ENCODE peak calls at places on chromosomes 3 and 15, in six cellular contexts. X is A549; M is PC-9; A is mesenchymal stem cell; T is hepatocyte; F is effector memory CD4-positive, alpha-beta T cell. N is an unnamed sample.

GRCh38 chr3:78258798-78259197 is 1218.9 kb downstream of the ROBO2 start:
- DNase-seq in X (no peak), M (peak), A (peak), T (no peak), F (no peak), N (peak)

GRCh38 chr15:76384409-76384808 is 47.8 kb downstream of the ISL2 start:
- DNase-seq in X (no peak), M (no peak), A (no peak), T (no peak), F (no peak), N (no peak)

GRCh38 chr3:134039161-134039862 is 9.6 kb upstream of the SLCO2A1 start:
- DNase-seq in X (no peak), M (peak), A (no peak), T (peak), F (no peak), N (no peak)

GRCh38 chr15:79308874-79309273 is 2.0 kb upstream of the TMED3 start:
- DNase-seq in X (no peak), M (no peak), A (no peak), T (no peak), F (no peak), N (no peak)

GRCh38 chr15:41965441-41966413 is 6.6 kb downstream of the EHD4 start:
- DNase-seq in X (no peak), M (no peak), A (no peak), T (no peak), F (no peak), N (no peak)

GRCh38 chr3:49476563-49476962 is 6.5 kb downstream of the DAG1 start:
- DNase-seq in X (no peak), M (no peak), A (no peak), T (no peak), F (no peak), N (no peak)

GRCh38 chr15:99016680-99017321 is 9.2 kb upstream of the PGPEP1L start:
- DNase-seq in X (peak), M (peak), A (peak), T (no peak), F (no peak), N (no peak)

GRCh38 chr3:21694506-21694905 is 56.5 kb downstream of the ZNF385D start:
- DNase-seq in X (no peak), M (no peak), A (no peak), T (no peak), F (no peak), N (no peak)

GRCh38 chr3:87269723-87270122 is 6.7 kb downstream of the POU1F1 start:
- DNase-seq in X (no peak), M (no peak), A (no peak), T (no peak), F (no peak), N (no peak)

GRCh38 chr15:80456517-80457497 is 52.6 kb downstream of the ARNT2 start:
- DNase-seq in X (no peak), M (no peak), A (peak), T (peak), F (no peak), N (peak)

GRCh38 chr3:44568561-44568960 is 13.6 kb downstream of the ZKSCAN7 start:
- DNase-seq in X (no peak), M (no peak), A (peak), T (no peak), F (no peak), N (peak)

GRCh38 chr3:194322701-194323174 is 28.4 kb downstream of the CPN2 start:
- DNase-seq in X (peak), M (peak), A (peak), T (peak), F (no peak), N (peak)

GRCh38 chr3:32816439-32817194 is 1.2 kb upstream of the TRIM71 start:
- DNase-seq in X (peak), M (no peak), A (peak), T (peak), F (no peak), N (peak)

GRCh38 chr15:72968531-72968922 is 83.7 kb upstream of the NEO1 start:
- DNase-seq in X (peak), M (no peak), A (peak), T (peak), F (no peak), N (no peak)

GRCh38 chr15:63598467-63599400 is 1.5 kb downstream of the FBXL22 start:
- DNase-seq in X (no peak), M (no peak), A (peak), T (peak), F (no peak), N (no peak)

GRCh38 chr15:43969802-43970375 is 143.1 kb downstream of the WDR76 start:
- DNase-seq in X (no peak), M (no peak), A (no peak), T (no peak), F (no peak), N (no peak)

GRCh38 chr3:31242561-31242960 is 290.2 kb upstream of the STT3B start:
- DNase-seq in X (no peak), M (no peak), A (no peak), T (no peak), F (no peak), N (no peak)

GRCh38 chr15:52822475-52822874 is 32.3 kb upstream of the ONECUT1 start:
- DNase-seq in X (no peak), M (no peak), A (no peak), T (no peak), F (no peak), N (no peak)

GRCh38 chr15:70855764-70856163 is 1.8 kb upstream of the LARP6 start:
- DNase-seq in X (no peak), M (no peak), A (no peak), T (no peak), F (no peak), N (no peak)

GRCh38 chr15:70856177-70856883 is 2.4 kb upstream of the LARP6 start:
- DNase-seq in X (no peak), M (no peak), A (no peak), T (no peak), F (no peak), N (no peak)

GRCh38 chr15:70853855-70854668 is at the start of gene LARP6:
- DNase-seq in X (peak), M (peak), A (peak), T (peak), F (no peak), N (peak)

GRCh38 chr15:70853270-70853854 is 595 bp downstream of the LARP6 start:
- DNase-seq in X (no peak), M (peak), A (peak), T (peak), F (no peak), N (peak)

DNA sequence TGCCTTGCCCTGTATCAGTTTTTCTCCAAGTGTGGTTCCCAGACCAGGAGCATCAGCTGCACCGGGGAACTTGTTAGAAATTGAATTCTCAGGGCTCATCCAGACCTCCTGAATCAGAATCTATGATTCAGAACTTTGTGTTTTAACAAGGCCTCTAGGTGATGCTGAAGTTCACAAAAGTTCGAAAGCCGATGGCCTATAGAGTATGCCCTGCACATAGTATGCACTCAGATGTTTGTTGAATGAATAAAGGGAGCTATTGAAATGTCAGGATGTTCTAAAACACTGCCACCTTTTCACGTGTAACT is 666 bp upstream of the LARP6 start:
- DNase-seq in X (peak), M (no peak), A (peak), T (no peak), F (no peak), N (no peak)
- H3K4me3 ChIP-seq in X (peak), M (peak), A (peak), T (peak), F (no peak), N (peak)

GRCh38 chr3:173395412-173396181 is 1.9 kb upstream of the NLGN1 start:
- DNase-seq in X (peak), M (peak), A (peak), T (peak), F (no peak), N (peak)

GRCh38 chr3:173399001-173399400 is 1.5 kb downstream of the NLGN1 start:
- DNase-seq in X (no peak), M (no peak), A (no peak), T (no peak), F (no peak), N (no peak)

GRCh38 chr3:173397161-173398110 is at the start of gene NLGN1:
- DNase-seq in X (no peak), M (peak), A (peak), T (peak), F (no peak), N (peak)

GRCh38 chr3:173396191-173397041 is 1.1 kb upstream of the NLGN1 start:
- DNase-seq in X (no peak), M (peak), A (peak), T (peak), F (no peak), N (peak)

GRCh38 chr3:173398111-173398479 is 551 bp downstream of the NLGN1 start:
- DNase-seq in X (no peak), M (no peak), A (no peak), T (no peak), F (no peak), N (peak)
- H3K4me3 ChIP-seq in X (peak), M (peak), A (peak), T (peak), F (no peak), N (peak)

DNA sequence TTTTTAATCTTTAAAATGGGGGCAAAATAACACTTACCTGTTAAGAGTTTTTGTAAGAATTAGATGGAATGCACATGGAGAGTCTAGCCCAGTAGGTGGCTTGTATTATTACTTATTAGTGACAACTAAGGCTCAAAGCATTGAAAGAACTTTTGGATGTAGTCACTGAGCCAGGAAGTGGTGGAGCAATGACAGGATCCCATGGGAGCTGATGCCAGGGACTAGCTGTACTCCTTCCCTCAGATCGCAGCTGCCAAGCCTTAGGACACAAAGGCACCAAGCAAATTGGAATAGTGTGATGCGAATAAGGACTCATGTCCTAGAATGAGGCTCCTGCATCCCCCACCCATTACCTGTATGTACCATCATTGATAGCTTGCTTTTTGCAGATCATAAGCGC is 370.4 kb upstream of the RGMA start:
- DNase-seq in X (no peak), M (no peak), A (no peak), T (no peak), F (no peak), N (no peak)
- H3K4me3 ChIP-seq in X (no peak), M (no peak), A (no peak), T (no peak), F (no peak), N (no peak)

DNA sequence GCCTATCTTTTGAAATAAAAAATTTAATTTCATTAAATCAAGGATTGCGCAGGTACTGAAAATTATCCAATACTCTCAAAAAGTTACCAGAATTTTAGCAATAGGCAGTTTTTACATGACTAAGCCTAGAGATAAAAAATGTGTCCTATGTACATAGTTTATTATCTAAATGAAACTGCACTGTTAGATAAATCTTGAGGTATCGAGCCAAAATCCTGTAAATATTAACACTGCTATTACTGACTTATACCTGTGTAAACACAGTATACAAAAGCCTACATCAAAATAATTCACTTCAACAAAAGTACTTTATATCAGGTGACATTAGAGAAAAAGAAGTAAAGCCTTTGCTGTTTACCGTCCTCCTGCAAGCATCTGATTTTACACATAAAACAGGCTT is 60.7 kb downstream of the TASOR start:
- DNase-seq in X (no peak), M (no peak), A (no peak), T (no peak), F (no peak), N (no peak)
- H3K4me3 ChIP-seq in X (no peak), M (no peak), A (no peak), T (no peak), F (no peak), N (no peak)

N was measured in fibroblast of villous mesenchyme.